ENCODE peak calls at places on chromosomes 3 and 15, in seven cellular contexts. G, C, H, V, A, F and Y are unnamed samples.
A peak's percentile ranks its signal among the peaks of the same experiment; 100 is the strongest.

GRCh38 chr3:173465112-173465511 is 67.6 kb downstream of the NLGN1 start:
- DNase-seq in G (no peak), C (peak; percentile 83), H (peak; percentile 51), V (no peak), A (peak; percentile 45), F (peak; percentile 62), Y (no peak)

GRCh38 chr3:116517308-116517707 is 72.0 kb upstream of the LSAMP start:
- DNase-seq in G (peak; percentile 2), C (peak; percentile 0), H (peak; percentile 4), V (no peak), A (peak; percentile 23), F (peak; percentile 5), Y (no peak)

GRCh38 chr3:34626699-34627098 is 828.3 kb downstream of the PDCD6IP start:
- DNase-seq in G (no peak), C (no peak), H (no peak), V (no peak), A (no peak), F (no peak), Y (no peak)

GRCh38 chr15:100334905-100335304 is 6.9 kb downstream of the ADAMTS17 start:
- DNase-seq in G (no peak), C (no peak), H (no peak), V (peak; percentile 53), A (no peak), F (no peak), Y (no peak)

GRCh38 chr3:141368062-141368924 is at the start of gene ZBTB38:
- DNase-seq in G (peak; percentile 85), C (peak; percentile 96), H (peak; percentile 97), V (peak; percentile 16), A (peak; percentile 98), F (peak; percentile 97), Y (peak; percentile 21)

GRCh38 chr3:156483426-156483825 is 71.5 kb downstream of the SSR3 start:
- DNase-seq in G (peak; percentile 88), C (peak; percentile 92), H (peak; percentile 86), V (no peak), A (peak; percentile 88), F (peak; percentile 87), Y (peak; percentile 51)

GRCh38 chr3:117963858-117964257 is 1070.8 kb downstream of the IGSF11 start:
- DNase-seq in G (no peak), C (no peak), H (no peak), V (no peak), A (no peak), F (no peak), Y (no peak)

GRCh38 chr15:29117778-29118177 is 151.8 kb downstream of the NSMCE3 start:
- DNase-seq in G (no peak), C (no peak), H (no peak), V (no peak), A (no peak), F (no peak), Y (no peak)

GRCh38 chr3:45873638-45874037 is 12.7 kb upstream of the CCR9 start:
- DNase-seq in G (no peak), C (no peak), H (no peak), V (no peak), A (no peak), F (no peak), Y (no peak)

GRCh38 chr3:21310891-21311290 is 440.1 kb downstream of the ZNF385D start:
- DNase-seq in G (no peak), C (no peak), H (no peak), V (no peak), A (no peak), F (no peak), Y (no peak)

GRCh38 chr15:92902723-92903587 is 2.8 kb downstream of the CHD2 start:
- DNase-seq in G (peak; percentile 57), C (no peak), H (no peak), V (no peak), A (peak; percentile 55), F (peak; percentile 39), Y (no peak)

GRCh38 chr15:42065008-42065407 is 29.4 kb downstream of the PLA2G4D start:
- DNase-seq in G (peak; percentile 41), C (no peak), H (no peak), V (peak; percentile 56), A (no peak), F (no peak), Y (no peak)

GRCh38 chr3:172711457-172711800 is 562 bp upstream of the NCEH1 start:
- DNase-seq in G (peak; percentile 26), C (no peak), H (no peak), V (peak; percentile 31), A (no peak), F (no peak), Y (no peak)

GRCh38 chr3:190543656-190544055 is 29.8 kb downstream of the IL1RAP start:
- DNase-seq in G (no peak), C (no peak), H (no peak), V (no peak), A (no peak), F (no peak), Y (no peak)

GRCh38 chr3:128438488-128439072 is 28.1 kb downstream of the DNAJB8 start:
- DNase-seq in G (peak; percentile 30), C (no peak), H (no peak), V (peak; percentile 41), A (no peak), F (no peak), Y (no peak)
- TF ChIP-seq CTCF in G (peak; percentile 58), C (peak; percentile 20), H (peak; percentile 26), V (peak; percentile 51), A (peak; percentile 15), F (peak; percentile 57), Y (peak; percentile 24)

GRCh38 chr3:182303169-182303568 is 490.1 kb upstream of the ATP11B start:
- DNase-seq in G (no peak), C (no peak), H (no peak), V (no peak), A (no peak), F (no peak), Y (no peak)

GRCh38 chr3:182305881-182306665 is 487.2 kb upstream of the ATP11B start:
- DNase-seq in G (no peak), C (no peak), H (no peak), V (no peak), A (no peak), F (no peak), Y (no peak)

GRCh38 chr3:182308328-182308727 is 485.0 kb upstream of the ATP11B start:
- DNase-seq in G (no peak), C (peak; percentile 12), H (no peak), V (no peak), A (no peak), F (peak; percentile 11), Y (no peak)

DNA sequence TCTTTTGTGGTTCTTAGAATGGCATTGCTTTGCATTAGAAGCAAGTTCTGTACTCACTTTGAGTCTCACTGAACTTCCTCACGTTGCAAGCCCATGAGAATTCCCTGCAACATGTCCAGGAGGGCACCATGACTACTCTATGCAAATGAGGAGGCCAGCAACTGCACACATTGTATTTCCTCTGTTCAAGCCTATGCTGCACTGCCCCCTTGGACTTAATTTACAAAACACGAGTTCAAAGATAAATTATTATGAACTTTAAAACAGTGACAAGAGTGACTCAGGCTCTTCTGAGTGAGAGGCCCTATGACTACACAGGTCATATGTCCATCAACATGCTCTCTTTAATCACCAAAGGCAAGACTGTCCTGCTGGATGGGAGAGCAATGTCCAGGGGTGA is 484.2 kb upstream of the ATP11B start:
- DNase-seq in G (no peak), C (peak; percentile 53), H (no peak), V (no peak), A (no peak), F (no peak), Y (no peak)
- TF ChIP-seq CTCF in G (no peak), C (no peak), H (no peak), V (no peak), A (no peak), F (no peak), Y (no peak)

GRCh38 chr3:169389925-169390253 is 273.6 kb downstream of the MECOM start:
- DNase-seq in G (no peak), C (no peak), H (no peak), V (no peak), A (no peak), F (no peak), Y (no peak)

GRCh38 chr3:169389211-169389924 is 274.1 kb downstream of the MECOM start:
- DNase-seq in G (no peak), C (peak; percentile 51), H (no peak), V (no peak), A (no peak), F (no peak), Y (no peak)

GRCh38 chr3:169391672-169392071 is 271.8 kb downstream of the MECOM start:
- DNase-seq in G (no peak), C (no peak), H (no peak), V (peak; percentile 10), A (no peak), F (no peak), Y (no peak)

GRCh38 chr3:169390741-169391300 is 272.7 kb downstream of the MECOM start:
- DNase-seq in G (no peak), C (peak; percentile 41), H (no peak), V (no peak), A (no peak), F (no peak), Y (no peak)

DNA sequence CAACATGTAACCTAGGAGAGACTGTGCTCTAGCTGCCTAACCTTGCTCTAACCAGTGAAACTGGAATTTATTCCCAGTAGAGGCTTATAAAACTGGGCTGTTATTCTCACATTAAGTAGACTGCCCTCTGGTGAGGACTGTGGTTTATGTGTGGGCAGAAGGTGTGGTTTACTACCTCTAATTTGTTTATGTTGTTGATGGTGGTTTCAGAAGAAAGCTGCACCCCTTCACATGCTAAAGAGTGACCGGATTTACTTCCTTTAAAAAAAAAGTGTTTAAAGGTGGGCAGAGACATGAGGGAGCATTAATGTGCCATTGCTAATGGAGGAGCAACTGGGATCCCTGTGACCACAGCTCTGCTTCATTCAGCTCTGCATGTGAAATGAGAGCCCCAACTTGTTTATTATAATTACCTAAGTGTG is 273.2 kb downstream of the MECOM start:
- DNase-seq in G (peak; percentile 37), C (peak; percentile 22), H (no peak), V (no peak), A (no peak), F (no peak), Y (no peak)
- TF ChIP-seq CTCF in G (no peak), C (peak; percentile 8), H (no peak), V (no peak), A (no peak), F (peak; percentile 21), Y (no peak)

GRCh38 chr3:7543294-7543693 is 682.4 kb downstream of the GRM7 start:
- DNase-seq in G (no peak), C (peak; percentile 19), H (no peak), V (no peak), A (no peak), F (peak; percentile 17), Y (no peak)
- TF ChIP-seq CTCF in G (no peak), C (no peak), H (no peak), V (no peak), A (no peak), F (no peak), Y (no peak)

DNA sequence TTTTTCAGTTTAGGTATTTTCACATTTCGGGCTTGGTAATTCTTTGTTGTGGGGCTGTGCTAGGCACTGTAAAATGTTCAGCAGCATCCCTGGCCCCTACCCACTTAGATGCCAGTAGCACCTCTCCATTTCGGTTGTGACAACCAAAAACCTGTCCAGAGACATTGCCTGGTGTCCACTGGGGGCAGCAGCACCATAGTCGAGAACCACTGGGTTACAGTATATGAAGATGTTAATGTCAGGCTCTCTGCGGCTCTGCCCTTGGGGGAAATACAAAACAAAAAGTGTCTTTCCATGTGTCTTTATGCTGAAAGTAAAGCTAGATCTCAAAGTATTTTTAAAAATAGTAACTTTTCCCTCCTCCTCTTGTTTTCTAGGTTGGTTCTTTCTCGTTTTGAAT is 177.2 kb downstream of the ITPR1 start:
- DNase-seq in G (peak; percentile 10), C (no peak), H (no peak), V (peak; percentile 25), A (peak; percentile 21), F (no peak), Y (peak; percentile 7)
- TF ChIP-seq CTCF in G (peak; percentile 9), C (peak; percentile 13), H (peak; percentile 33), V (peak; percentile 51), A (peak; percentile 41), F (peak; percentile 60), Y (no peak)